ENCODE peak calls at places on chromosomes 12 and 14, in nine cellular contexts. V is HCT116; O is right lobe of liver; R is neural progenitor cell; Z is tibial artery; J is IMR-90; F is heart right ventricle; P is cardiac muscle cell; U is CD8-positive, alpha-beta T cell. X is an unnamed sample.

GRCh38 chr14:70724061-70724596 is 82.4 kb downstream of the TTC9 start:
- DNase-seq in U (no peak), P (no peak), V (no peak), R (no peak), Z (no peak), O (no peak), F (no peak), J (no peak), X (no peak)

GRCh38 chr14:44316647-44317432 is 190.2 kb downstream of the FSCB start:
- DNase-seq in U (no peak), V (peak; percentile 86), Z (no peak), J (peak; percentile 93), O (no peak), F (no peak), P (peak; percentile 96), R (no peak), X (no peak)

GRCh38 chr12:31558521-31558920 is 32.4 kb downstream of the DENND5B start:
- DNase-seq in U (no peak), F (no peak), P (no peak), O (no peak), Z (no peak), J (peak; percentile 78), R (no peak), V (no peak), X (no peak)

GRCh38 chr12:12272869-12273268 is 6.0 kb upstream of the LRP6 start:
- DNase-seq in U (no peak), F (no peak), P (peak; percentile 51), V (no peak), R (peak; percentile 35), O (no peak), Z (no peak), J (no peak), X (no peak)

GRCh38 chr12:455821-456220 is 3.9 kb upstream of the B4GALNT3 start:
- DNase-seq in V (no peak), J (no peak), P (no peak), O (no peak), F (no peak), U (no peak), Z (no peak), R (no peak), X (no peak)

GRCh38 chr14:90502760-90503159 is 105.9 kb downstream of the CALM1 start:
- DNase-seq in V (no peak), F (no peak), R (no peak), O (no peak), J (no peak), U (no peak), Z (no peak), P (no peak), X (no peak)

GRCh38 chr14:72608391-72609204 is 285.3 kb downstream of the DPF3 start:
- DNase-seq in V (peak; percentile 33), R (no peak), J (peak; percentile 97), U (peak; percentile 29), Z (no peak), F (no peak), O (no peak), P (peak; percentile 76), X (no peak)

GRCh38 chr14:94376976-94377865 is 11.2 kb downstream of the SERPINA1 start:
- DNase-seq in F (no peak), J (no peak), U (no peak), O (peak; percentile 84), R (no peak), P (no peak), Z (no peak), V (no peak), X (no peak)

DNA sequence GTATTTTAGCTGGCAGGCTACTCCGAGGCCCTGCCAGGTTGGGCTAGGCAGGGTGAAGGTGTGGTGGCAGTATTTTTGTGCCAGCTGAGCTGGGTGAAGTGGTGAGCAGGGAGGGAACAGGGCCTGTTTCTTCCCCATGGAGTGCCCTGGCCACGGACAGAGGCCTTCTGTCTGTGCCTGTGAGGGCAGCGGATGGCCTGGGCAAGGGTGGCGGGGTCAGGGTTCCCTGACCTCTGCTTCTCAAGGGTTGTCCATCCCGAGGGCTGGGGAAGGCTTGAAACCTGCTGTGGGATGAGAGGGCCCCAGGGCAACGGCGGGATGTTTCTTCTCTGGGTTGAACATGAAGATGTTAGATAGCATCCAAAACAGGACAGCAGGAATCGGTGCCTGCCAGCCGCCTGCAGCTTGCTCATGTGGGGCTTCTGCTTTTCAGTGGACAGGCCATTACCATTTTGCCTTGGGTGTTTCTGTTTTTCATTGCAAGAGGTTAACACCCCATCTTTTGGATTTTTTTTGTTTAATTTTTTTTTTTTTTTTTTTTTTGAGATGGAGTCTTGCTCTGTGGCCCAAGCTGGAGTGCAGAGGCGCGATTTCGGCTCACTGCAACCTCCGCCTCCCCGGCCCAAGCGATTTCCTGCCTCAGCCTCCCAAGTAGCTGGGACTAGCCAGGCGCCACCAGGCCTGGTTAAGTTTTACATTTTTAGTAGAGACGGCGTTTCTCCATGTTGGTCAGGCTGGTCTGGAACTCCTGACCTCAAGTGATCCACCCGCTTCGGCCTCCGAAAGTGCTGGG is 3.3 kb downstream of the MTA1 start:
- DNase-seq in J (no peak), U (no peak), R (no peak), F (no peak), V (no peak), O (no peak), Z (no peak), P (no peak), X (no peak)
- H3K4me1 ChIP-seq in J (peaks cover 18% of the 10 kb centered on the region), U (peaks cover 25% of the 10 kb centered on the region), R (peaks cover 17% of the 10 kb centered on the region), F (peaks cover 43% of the 10 kb centered on the region), V (peaks cover 33% of the 10 kb centered on the region), O (peaks cover 23% of the 10 kb centered on the region), Z (peaks cover 35% of the 10 kb centered on the region), P (peaks cover 13% of the 10 kb centered on the region), X (peaks cover 6% of the 10 kb centered on the region)

GRCh38 chr14:105021656-105022275 is 883 bp upstream of the CDCA4 start:
- DNase-seq in V (peak; percentile 57), F (no peak), O (peak; percentile 43), R (peak; percentile 76), P (peak; percentile 42), J (peak; percentile 44), U (no peak), Z (no peak), X (peak; percentile 59)
- TF ChIP-seq CTCF in V (no peak), F (no peak), O (no peak), R (peak; percentile 35), P (peak; percentile 12), J (no peak), U (no peak), Z (no peak), X (no peak)

GRCh38 chr12:54588892-54589291 is 433 bp upstream of the PPP1R1A start:
- DNase-seq in P (no peak), Z (no peak), F (no peak), J (no peak), O (no peak), U (no peak), V (no peak), R (no peak), X (no peak)

GRCh38 chr12:54587315-54587821 is 1.1 kb downstream of the PPP1R1A start:
- DNase-seq in O (peak; percentile 79), U (no peak), R (no peak), V (no peak), J (no peak), P (no peak), F (peak; percentile 46), Z (peak; percentile 85), X (no peak)

GRCh38 chr12:54589964-54590363 is 1.5 kb upstream of the PPP1R1A start:
- DNase-seq in O (no peak), J (no peak), Z (no peak), U (no peak), V (no peak), P (no peak), F (no peak), R (no peak), X (no peak)

GRCh38 chr12:54586620-54587019 is 1.8 kb downstream of the PPP1R1A start:
- DNase-seq in J (no peak), O (no peak), F (no peak), Z (no peak), R (no peak), P (no peak), V (no peak), U (no peak), X (no peak)

DNA sequence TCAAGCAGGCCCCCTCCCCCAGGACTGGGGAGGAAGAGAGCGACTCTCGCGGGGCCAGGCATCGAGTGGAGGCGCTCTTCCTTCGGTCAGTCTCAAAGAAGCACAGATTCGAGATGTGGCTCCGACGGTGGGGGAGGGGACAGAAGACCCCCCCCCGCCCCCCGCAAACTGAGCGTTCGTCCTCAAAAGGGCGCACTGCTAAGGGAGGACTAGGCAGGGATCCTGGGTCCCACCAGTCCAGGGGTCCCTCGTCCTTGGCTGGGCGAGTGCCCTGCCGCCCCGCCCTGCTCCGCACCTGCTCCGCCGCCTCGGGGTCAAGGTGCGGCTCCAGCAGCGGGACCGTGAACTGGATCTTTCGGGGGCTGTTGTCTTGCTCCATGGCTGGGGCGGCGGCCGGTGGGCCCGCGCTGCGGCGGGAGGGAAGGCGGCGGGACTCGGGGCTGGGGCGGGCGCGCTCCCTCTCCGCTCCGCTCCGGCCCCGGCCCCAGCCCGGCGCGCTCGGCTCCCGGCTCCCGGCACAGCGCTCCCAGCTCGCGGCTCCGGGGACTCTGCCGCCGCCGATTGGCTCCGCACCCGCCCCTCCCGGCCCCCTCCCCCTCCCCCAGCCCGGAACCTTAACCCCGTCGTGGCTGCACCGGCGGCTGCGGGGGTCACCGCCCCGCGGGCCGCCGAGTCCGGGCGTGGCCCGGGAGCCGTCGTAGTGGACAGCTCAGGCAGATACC is at the start of gene PPP1R1A:
- DNase-seq in U (no peak), F (peak; percentile 48), J (no peak), R (peak; percentile 85), O (peak; percentile 42), Z (no peak), V (no peak), P (no peak), X (no peak)
- H3K4me3 ChIP-seq in U (no peak within 1 kb of the TSS), F (peak within 1 kb of the TSS; percentile 61), J (no peak within 1 kb of the TSS), R (peak within 1 kb of the TSS; percentile 89), O (peak within 1 kb of the TSS; percentile 67), Z (peak within 1 kb of the TSS; percentile 63), V (peak within 1 kb of the TSS; percentile 30), P (peak within 1 kb of the TSS; percentile 80), X (peak within 1 kb of the TSS; percentile 40)

GRCh38 chr14:103520657-103521437 is 1.8 kb downstream of the CKB start:
- DNase-seq in O (peak; percentile 73), U (peak; percentile 75), R (peak; percentile 94), P (peak; percentile 60), F (peak; percentile 86), V (peak; percentile 53), J (peak; percentile 40), Z (peak; percentile 94), X (peak; percentile 91)

GRCh38 chr14:103519043-103519836 is 3.4 kb downstream of the CKB start:
- DNase-seq in O (peak; percentile 19), Z (peak; percentile 88), U (no peak), P (peak; percentile 33), V (no peak), R (no peak), F (no peak), J (no peak), X (no peak)

GRCh38 chr14:103521438-103521961 is 1.1 kb downstream of the CKB start:
- DNase-seq in P (no peak), J (no peak), U (no peak), V (no peak), O (peak; percentile 36), F (peak; percentile 75), R (peak; percentile 70), Z (no peak), X (no peak)

GRCh38 chr14:103519837-103520212 is 2.8 kb downstream of the CKB start:
- DNase-seq in R (no peak), U (no peak), V (no peak), F (peak; percentile 32), P (no peak), J (no peak), O (peak; percentile 30), Z (peak; percentile 78), X (peak; percentile 86)

DNA sequence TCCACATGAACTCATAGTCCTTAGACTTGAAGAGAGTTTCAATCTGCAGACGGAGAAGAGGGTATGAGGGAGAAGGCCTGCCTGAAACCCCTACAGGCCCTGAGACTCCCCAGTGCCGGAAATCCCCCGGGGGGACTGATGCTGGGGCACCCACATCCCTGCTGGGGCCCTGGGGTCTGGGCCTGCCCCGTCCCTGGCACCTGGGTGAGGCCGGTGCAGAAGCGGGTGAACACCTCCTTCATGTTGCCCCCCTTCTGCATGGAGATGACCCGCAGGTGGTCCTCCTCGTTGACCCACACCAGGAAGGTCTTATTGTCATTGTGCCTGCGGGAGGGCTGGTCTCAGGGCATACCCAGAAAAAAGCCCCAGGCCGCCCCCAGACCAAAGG is 2.4 kb downstream of the CKB start:
- DNase-seq in O (no peak), J (no peak), P (no peak), R (no peak), U (no peak), Z (no peak), V (no peak), F (peak; percentile 19), X (peak; percentile 63)
- H3K4me1 ChIP-seq in O (peaks cover 28% of the 10 kb centered on the region), J (peaks cover 18% of the 10 kb centered on the region), P (peaks cover 29% of the 10 kb centered on the region), R (peaks cover 48% of the 10 kb centered on the region), U (peaks cover 24% of the 10 kb centered on the region), Z (peaks cover 56% of the 10 kb centered on the region), V (peaks cover 45% of the 10 kb centered on the region), F (peaks cover 79% of the 10 kb centered on the region), X (peaks cover 7% of the 10 kb centered on the region)